ENCODE peak calls at places on chromosomes 11 and 22, in eight cellular contexts. P, X, U, I, E, W, B and J are unnamed samples.

GRCh38 chr11:105740164-105740903 is 130.5 kb downstream of the GRIA4 start:
- DNase-seq in I (no peak), P (no peak), W (no peak), U (no peak), E (no peak), X (no peak), B (no peak), J (no peak)

GRCh38 chr22:39309364-39309861 is 10.0 kb downstream of the RPL3 start:
- DNase-seq in B (no peak), W (no peak), X (no peak), E (no peak), U (no peak), I (no peak), P (no peak), J (no peak)

GRCh38 chr11:68839054-68839865 is 2.5 kb downstream of the CPT1A start:
- DNase-seq in W (peak), P (peak), X (peak), I (peak), E (peak), U (peak), B (peak), J (peak)

GRCh38 chr11:36455658-36456111 is 54.4 kb downstream of the TRAF6 start:
- DNase-seq in P (peak), E (no peak), I (no peak), W (peak), X (no peak), B (no peak), U (no peak), J (peak)

GRCh38 chr22:27624705-27625104 is 176.9 kb downstream of the MN1 start:
- DNase-seq in U (no peak), W (no peak), I (no peak), P (no peak), B (no peak), X (no peak), E (no peak), J (no peak)

GRCh38 chr11:118928870-118929495 is 3.3 kb upstream of the BCL9L start:
- DNase-seq in E (peak), P (peak), U (peak), I (no peak), B (no peak), W (peak), X (peak), J (peak)

GRCh38 chr11:72520815-72521214 is 86.5 kb upstream of the CLPB start:
- DNase-seq in B (no peak), X (no peak), E (no peak), P (no peak), I (no peak), U (no peak), W (no peak), J (no peak)

GRCh38 chr11:94130589-94131362 is 2.1 kb downstream of the PANX1 start:
- DNase-seq in X (no peak), U (no peak), B (no peak), I (no peak), W (peak), E (no peak), P (no peak), J (no peak)

GRCh38 chr11:9927670-9928069 is 263.8 kb downstream of the SWAP70 start:
- DNase-seq in W (no peak), B (no peak), I (no peak), P (no peak), E (no peak), U (no peak), X (no peak), J (no peak)

GRCh38 chr22:31089101-31090100 is 8.3 kb downstream of the SMTN start:
- DNase-seq in B (no peak), W (peak), I (peak), X (peak), E (peak), U (peak), P (no peak), J (no peak)

GRCh38 chr11:33934450-33934849 is 42.6 kb upstream of the LMO2 start:
- DNase-seq in W (no peak), B (no peak), E (no peak), I (no peak), U (peak), X (no peak), P (no peak), J (no peak)

GRCh38 chr11:118996926-118997626 is 862 bp upstream of the CENATAC start:
- DNase-seq in I (no peak), P (no peak), B (peak), W (peak), U (peak), E (no peak), X (peak), J (no peak)

GRCh38 chr11:32302826-32303225 is 132.5 kb downstream of the WT1 start:
- DNase-seq in E (no peak), U (no peak), P (no peak), X (no peak), B (no peak), I (no peak), W (no peak), J (no peak)

GRCh38 chr11:74731301-74732094 is at the start of gene CHRDL2:
- DNase-seq in W (no peak), X (no peak), B (no peak), E (no peak), U (no peak), P (no peak), I (no peak), J (no peak)

GRCh38 chr11:110071197-110071596 is 22.0 kb upstream of the ZC3H12C start:
- DNase-seq in P (no peak), X (no peak), B (no peak), U (no peak), W (no peak), I (no peak), E (no peak), J (no peak)

GRCh38 chr11:17609536-17610401 is 62.7 kb downstream of the OTOG start:
- DNase-seq in P (no peak), B (no peak), W (no peak), I (no peak), E (no peak), X (peak), U (no peak), J (no peak)

GRCh38 chr11:134338068-134338467 is 6.3 kb downstream of the GLB1L2 start:
- DNase-seq in I (no peak), U (no peak), B (no peak), X (no peak), W (no peak), E (no peak), P (no peak), J (no peak)

GRCh38 chr22:49299821-49300231 is 527.8 kb downstream of the BRD1 start:
- DNase-seq in X (no peak), B (no peak), U (no peak), I (peak), P (no peak), W (no peak), E (no peak), J (no peak)

GRCh38 chr22:49212002-49212401 is 615.7 kb downstream of the BRD1 start:
- DNase-seq in I (peak), W (no peak), B (no peak), U (no peak), E (no peak), X (no peak), P (no peak), J (no peak)

GRCh38 chr22:31742115-31742514 is 7.8 kb downstream of the PRR14L start:
- DNase-seq in P (no peak), B (no peak), X (no peak), I (no peak), E (no peak), U (no peak), W (no peak), J (no peak)

GRCh38 chr11:16741473-16741872 is 3.0 kb downstream of the C11orf58 start:
- DNase-seq in W (no peak), X (no peak), E (no peak), P (no peak), U (peak), B (no peak), I (no peak), J (no peak)

GRCh38 chr11:128831781-128832497 is 35.2 kb downstream of the KCNJ1 start:
- DNase-seq in E (no peak), B (no peak), I (no peak), U (no peak), X (no peak), W (no peak), P (no peak), J (no peak)

GRCh38 chr22:37951305-37951704 is 2.1 kb downstream of the C22orf23 start:
- DNase-seq in P (no peak), U (no peak), W (peak), E (no peak), I (no peak), B (no peak), X (no peak), J (no peak)

GRCh38 chr11:12792590-12792989 is 118.4 kb downstream of the TEAD1 start:
- DNase-seq in B (no peak), X (no peak), U (no peak), I (no peak), E (no peak), W (peak), P (no peak), J (no peak)

GRCh38 chr11:108680267-108680666 is 15.4 kb downstream of the DDX10 start:
- DNase-seq in B (no peak), E (no peak), I (no peak), U (no peak), W (no peak), P (no peak), X (no peak), J (no peak)

GRCh38 chr11:122020902-122021301 is 95.1 kb downstream of the BLID start:
- DNase-seq in W (peak), X (no peak), P (no peak), B (no peak), I (no peak), U (no peak), E (peak), J (no peak)

GRCh38 chr11:75273989-75274391 is 33.4 kb downstream of the TPBGL start:
- DNase-seq in E (no peak), W (no peak), U (no peak), X (no peak), I (no peak), P (no peak), B (no peak), J (no peak)

GRCh38 chr11:119590651-119591308 is 138.2 kb downstream of the NECTIN1 start:
- DNase-seq in B (no peak), W (peak), U (no peak), X (no peak), E (no peak), P (no peak), I (no peak), J (no peak)

GRCh38 chr11:45233121-45233803 is 52.9 kb downstream of the SYT13 start:
- DNase-seq in W (peak), I (peak), X (peak), P (no peak), B (peak), U (peak), E (peak), J (peak)

GRCh38 chr22:31443516-31443915 is 44.1 kb downstream of the DRG1 start:
- DNase-seq in W (no peak), U (no peak), B (no peak), E (no peak), I (no peak), X (no peak), P (no peak), J (no peak)

GRCh38 chr11:119594639-119595249 is 134.3 kb downstream of the NECTIN1 start:
- DNase-seq in X (no peak), U (no peak), I (no peak), P (no peak), B (no peak), E (no peak), W (peak), J (no peak)

GRCh38 chr22:40583058-40583741 is 53.3 kb downstream of the MRTFA start:
- DNase-seq in W (no peak), P (no peak), U (no peak), E (no peak), B (no peak), I (no peak), X (no peak), J (no peak)

GRCh38 chr22:31244044-31244942 is 32.2 kb downstream of the LIMK2 start:
- DNase-seq in I (no peak), X (no peak), U (no peak), P (no peak), B (no peak), W (peak), E (no peak), J (no peak)

GRCh38 chr22:30471616-30472318 is at the start of gene SEC14L3:
- DNase-seq in U (no peak), B (no peak), I (no peak), X (no peak), P (no peak), W (no peak), E (no peak), J (no peak)

GRCh38 chr11:78961938-78962701 is 387.5 kb upstream of the NARS2 start:
- DNase-seq in P (peak), U (peak), W (peak), B (no peak), E (peak), I (peak), X (no peak), J (peak)

GRCh38 chr22:20981787-20982562 is at the start of gene LZTR1:
- DNase-seq in E (peak), U (peak), X (peak), I (peak), B (peak), W (peak), P (peak), J (peak)